ENCODE peak calls at places on chromosomes 16 and 17, in four cellular contexts. B, O, A and C are unnamed samples.

GRCh38 chr17:80843741-80844156 is 147.9 kb upstream of the CHMP6 start:
- DNase-seq in B (no peak), O (no peak), A (no peak), C (no peak)

GRCh38 chr17:9072626-9073339 is 51.5 kb downstream of the NTN1 start:
- DNase-seq in B (no peak), O (peak; percentile 59), A (no peak), C (no peak)

GRCh38 chr16:695355-696089 is 5.3 kb upstream of the WDR24 start:
- DNase-seq in B (no peak), O (no peak), A (peak; percentile 60), C (peak; percentile 76)

GRCh38 chr17:81665205-81666091 is 957 bp downstream of the OXLD1 start:
- DNase-seq in B (no peak), O (no peak), A (peak; percentile 23), C (peak; percentile 60)

GRCh38 chr16:667780-668518 is at the start of gene RHOT2:
- DNase-seq in B (peak; percentile 55), O (peak; percentile 93), A (peak; percentile 98), C (peak; percentile 95)

GRCh38 chr16:68995011-68995504 is 110.4 kb upstream of the HAS3 start:
- DNase-seq in B (no peak), O (no peak), A (peak; percentile 59), C (no peak)

GRCh38 chr17:56751145-56751743 is 82.5 kb downstream of the C17orf67 start:
- DNase-seq in B (no peak), O (no peak), A (no peak), C (no peak)

GRCh38 chr17:17468217-17469010 is 8.4 kb upstream of the MED9 start:
- DNase-seq in B (no peak), O (no peak), A (no peak), C (no peak)

GRCh38 chr17:82315703-82316358 is 1.6 kb downstream of the CD7 start:
- DNase-seq in B (no peak), O (no peak), A (peak; percentile 58), C (no peak)

GRCh38 chr16:28193530-28194423 is 18.0 kb downstream of the XPO6 start:
- DNase-seq in B (peak; percentile 90), O (no peak), A (no peak), C (peak; percentile 35)

GRCh38 chr16:85636234-85636812 is 23.2 kb downstream of the GSE1 start:
- DNase-seq in B (no peak), O (no peak), A (no peak), C (no peak)

GRCh38 chr17:78667741-78668640 is 90.8 kb upstream of the DNAH17 start:
- DNase-seq in B (no peak), O (no peak), A (no peak), C (no peak)

GRCh38 chr16:69799601-69800000 is 37.5 kb downstream of the WWP2 start:
- DNase-seq in B (no peak), O (no peak), A (no peak), C (no peak)

GRCh38 chr16:12461201-12461600 is 342.5 kb downstream of the CPPED1 start:
- DNase-seq in B (peak; percentile 8), O (no peak), A (no peak), C (no peak)

GRCh38 chr17:3535253-3535995 is 22.2 kb downstream of the TRPV3 start:
- DNase-seq in B (no peak), O (peak; percentile 74), A (peak; percentile 86), C (peak; percentile 84)

GRCh38 chr16:19808061-19808621 is 76.5 kb downstream of the GPRC5B start:
- DNase-seq in B (no peak), O (no peak), A (peak; percentile 43), C (peak; percentile 7)

GRCh38 chr16:77660311-77660710 is 62.0 kb upstream of the NUDT7 start:
- DNase-seq in B (peak; percentile 11), O (no peak), A (peak; percentile 62), C (no peak)

GRCh38 chr17:80942360-80943345 is 49.0 kb upstream of the CHMP6 start:
- DNase-seq in B (peak; percentile 33), O (peak; percentile 99), A (no peak), C (no peak)

GRCh38 chr17:49486012-49486641 is 9.0 kb upstream of the NGFR start:
- DNase-seq in B (no peak), O (peak; percentile 27), A (peak; percentile 86), C (no peak)

GRCh38 chr17:49487202-49487601 is 7.9 kb upstream of the NGFR start:
- DNase-seq in B (no peak), O (no peak), A (no peak), C (no peak)

GRCh38 chr17:49482144-49482817 is 12.8 kb upstream of the NGFR start:
- DNase-seq in B (no peak), O (no peak), A (no peak), C (no peak)

GRCh38 chr17:49480833-49481615 is 14.1 kb upstream of the NGFR start:
- DNase-seq in B (no peak), O (no peak), A (no peak), C (no peak)

GRCh38 chr17:49483588-49484509 is 11.2 kb upstream of the NGFR start:
- DNase-seq in B (no peak), O (no peak), A (no peak), C (no peak)
- H3K27me3 ChIP-seq in B (peaks cover 77% of the 10 kb centered on the region), O (no peaks in the 10 kb centered on the region), A (peaks cover 1% of the 10 kb centered on the region), C (peaks cover 7% of the 10 kb centered on the region)

GRCh38 chr17:73492802-73493139 is 151.5 kb downstream of the SDK2 start:
- DNase-seq in B (no peak), O (no peak), A (no peak), C (no peak)

GRCh38 chr17:73490851-73491250 is 153.4 kb downstream of the SDK2 start:
- DNase-seq in B (no peak), O (no peak), A (no peak), C (no peak)

GRCh38 chr17:73492125-73492801 is 152.0 kb downstream of the SDK2 start:
- DNase-seq in B (no peak), O (no peak), A (no peak), C (no peak)

GRCh38 chr17:73489991-73490390 is 154.3 kb downstream of the SDK2 start:
- DNase-seq in B (no peak), O (no peak), A (no peak), C (no peak)

GRCh38 chr17:73491648-73492047 is 152.6 kb downstream of the SDK2 start:
- DNase-seq in B (no peak), O (no peak), A (no peak), C (no peak)
- H3K27me3 ChIP-seq in B (no peaks in the 10 kb centered on the region), O (no peaks in the 10 kb centered on the region), A (no peaks in the 10 kb centered on the region), C (no peaks in the 10 kb centered on the region)

GRCh38 chr17:58235821-58236220 is 2.6 kb upstream of the LPO start:
- DNase-seq in B (no peak), O (no peak), A (no peak), C (no peak)
- H3K27me3 ChIP-seq in B (peaks cover 24% of the 10 kb centered on the region), O (no peaks in the 10 kb centered on the region), A (peaks cover 84% of the 10 kb centered on the region), C (no peaks in the 10 kb centered on the region)

DNA sequence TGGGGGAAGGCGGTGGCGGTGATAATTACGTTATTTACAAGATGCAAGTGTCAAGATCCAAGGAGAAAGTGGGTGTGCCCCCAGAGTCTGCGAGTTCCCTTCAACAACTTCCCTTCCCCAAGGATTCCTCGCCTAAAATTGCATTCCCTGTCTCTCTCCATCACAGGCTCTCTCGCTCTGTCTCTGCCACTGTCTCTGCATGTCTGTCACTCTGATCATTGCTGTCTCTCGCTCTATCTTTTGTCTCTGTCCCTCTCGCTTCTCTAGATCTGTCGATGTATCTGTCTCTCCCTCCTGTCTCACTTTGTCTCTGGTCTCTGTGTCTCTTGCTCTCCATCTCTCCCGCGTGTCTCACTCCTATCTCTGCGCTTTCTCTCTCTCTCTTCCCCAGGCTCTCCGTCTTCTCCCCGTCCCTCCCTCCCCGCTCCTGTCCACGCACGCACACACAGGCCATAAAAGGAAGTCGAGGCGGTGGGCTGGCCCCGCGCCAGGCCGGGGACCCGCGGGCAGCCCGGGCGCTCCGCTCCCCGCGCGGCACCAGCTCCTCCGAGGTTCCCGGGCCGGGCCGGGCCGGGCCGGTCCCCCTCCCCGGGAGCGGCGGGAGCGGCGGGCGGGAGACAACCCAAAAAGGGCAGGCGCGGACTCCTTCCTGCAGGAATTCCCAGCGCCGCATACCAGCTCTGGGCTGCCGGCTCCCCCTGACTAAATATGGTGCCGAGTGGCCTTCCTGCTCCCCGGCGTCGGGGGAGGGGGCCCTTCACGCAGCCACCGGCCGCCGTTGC is 1.1 kb upstream of the MYH11 start:
- DNase-seq in B (no peak), O (peak; percentile 74), A (peak; percentile 73), C (no peak)
- H3K27me3 ChIP-seq in B (peaks cover 39% of the 10 kb centered on the region), O (no peaks in the 10 kb centered on the region), A (peaks cover 69% of the 10 kb centered on the region), C (peaks cover 1% of the 10 kb centered on the region)